ENCODE peak calls at places on chromosomes 11 and 22, in seven cellular contexts. Y is HEK293T, A is K562, C is GM12878, O is WTC11, Z is HepG2, Q is HCT116. R is an unnamed sample.

GRCh38 chr22:39090426-39091064 is 6.5 kb upstream of the APOBEC3H start:
- DNase-seq in Y (no peak), A (no peak), C (no peak), O (no peak), Z (no peak), Q (no peak), R (no peak)

GRCh38 chr11:75673977-75674582 is 5.2 kb upstream of the MAP6 start:
- DNase-seq in Y (no peak), A (peak), C (no peak), O (no peak), Z (peak), Q (peak), R (no peak)

GRCh38 chr11:1202776-1203504 is 19.9 kb upstream of the MUC5B start:
- DNase-seq in Y (peak), A (peak), C (no peak), O (peak), Z (peak), Q (peak), R (peak)

GRCh38 chr11:125224391-125225015 is 60.0 kb downstream of the PKNOX2 start:
- DNase-seq in Y (peak), A (peak), C (no peak), O (peak), Z (peak), Q (peak), R (no peak)

GRCh38 chr11:61768376-61769076 is 16.1 kb downstream of the MYRF start:
- DNase-seq in Y (no peak), A (no peak), C (no peak), O (no peak), Z (no peak), Q (no peak), R (no peak)

GRCh38 chr11:120522021-120522420 is 10.5 kb downstream of the GRIK4 start:
- DNase-seq in Y (no peak), A (no peak), C (no peak), O (no peak), Z (no peak), Q (no peak), R (no peak)

GRCh38 chr11:93198221-93198650 is 445 bp upstream of the SLC36A4 start:
- DNase-seq in Y (no peak), A (no peak), C (peak), O (no peak), Z (no peak), Q (no peak), R (no peak)

GRCh38 chr11:12499071-12499470 is 121.7 kb downstream of the PARVA start:
- DNase-seq in Y (no peak), A (no peak), C (no peak), O (no peak), Z (no peak), Q (no peak), R (peak)

GRCh38 chr22:45688606-45689080 is 17.0 kb downstream of the ATXN10 start:
- DNase-seq in Y (no peak), A (no peak), C (no peak), O (no peak), Z (no peak), Q (peak), R (no peak)

GRCh38 chr11:44578279-44578678 is 12.8 kb downstream of the CD82 start:
- DNase-seq in Y (no peak), A (no peak), C (no peak), O (no peak), Z (no peak), Q (no peak), R (no peak)

GRCh38 chr22:49076300-49077035 is 751.2 kb downstream of the BRD1 start:
- DNase-seq in Y (no peak), A (no peak), C (no peak), O (no peak), Z (no peak), Q (no peak), R (no peak)

GRCh38 chr11:134145715-134146114 is 76.8 kb downstream of the JAM3 start:
- DNase-seq in Y (no peak), A (no peak), C (no peak), O (no peak), Z (no peak), Q (no peak), R (no peak)

GRCh38 chr22:28629420-28630184 is 50.0 kb downstream of the TTC28 start:
- DNase-seq in Y (peak), A (no peak), C (no peak), O (no peak), Z (peak), Q (peak), R (no peak)

GRCh38 chr11:19683141-19683805 is 29.4 kb upstream of the NAV2 start:
- DNase-seq in Y (no peak), A (no peak), C (no peak), O (no peak), Z (no peak), Q (no peak), R (no peak)

GRCh38 chr11:2792376-2793250 is 92.8 kb upstream of the KCNQ1OT1 start:
- DNase-seq in Y (no peak), A (no peak), C (no peak), O (peak), Z (no peak), Q (no peak), R (peak)

GRCh38 chr11:45148276-45148675 is 1.8 kb downstream of the PRDM11 start:
- DNase-seq in Y (no peak), A (no peak), C (no peak), O (no peak), Z (no peak), Q (no peak), R (peak)

GRCh38 chr22:20912494-20912893 is 4.7 kb upstream of the CRKL start:
- DNase-seq in Y (no peak), A (no peak), C (no peak), O (no peak), Z (no peak), Q (no peak), R (no peak)

GRCh38 chr22:20920881-20921203 is 3.6 kb downstream of the CRKL start:
- DNase-seq in Y (no peak), A (no peak), C (no peak), O (no peak), Z (no peak), Q (no peak), R (no peak)

GRCh38 chr22:20919718-20920117 is 2.5 kb downstream of the CRKL start:
- DNase-seq in Y (no peak), A (peak), C (no peak), O (no peak), Z (no peak), Q (no peak), R (no peak)

GRCh38 chr22:20918663-20919220 is 1.5 kb downstream of the CRKL start:
- DNase-seq in Y (peak), A (peak), C (no peak), O (no peak), Z (peak), Q (no peak), R (no peak)

GRCh38 chr22:20916916-20917810 is at the start of gene CRKL:
- DNase-seq in Y (peak), A (peak), C (peak), O (peak), Z (peak), Q (peak), R (peak)
- TF ChIP-seq SP1 in Y (no peak), A (peak), C (peak), O (no peak), Z (no peak), Q (peak), R (peak)

GRCh38 chr11:113338730-113339129 is 24.3 kb downstream of the TTC12 start:
- DNase-seq in Y (no peak), A (no peak), C (no peak), O (peak), Z (no peak), Q (no peak), R (no peak)

GRCh38 chr11:113345978-113346377 is 31.6 kb downstream of the TTC12 start:
- DNase-seq in Y (no peak), A (no peak), C (no peak), O (no peak), Z (no peak), Q (no peak), R (no peak)

GRCh38 chr11:113339909-113340569 is 25.7 kb downstream of the TTC12 start:
- DNase-seq in Y (no peak), A (no peak), C (no peak), O (no peak), Z (no peak), Q (no peak), R (no peak)

GRCh38 chr11:113341388-113342165 is 27.2 kb downstream of the TTC12 start:
- DNase-seq in Y (no peak), A (no peak), C (no peak), O (no peak), Z (no peak), Q (no peak), R (no peak)
- TF ChIP-seq SP1 in Y (no peak), A (no peak), C (no peak), O (no peak), Z (no peak), Q (no peak), R (no peak)

DNA sequence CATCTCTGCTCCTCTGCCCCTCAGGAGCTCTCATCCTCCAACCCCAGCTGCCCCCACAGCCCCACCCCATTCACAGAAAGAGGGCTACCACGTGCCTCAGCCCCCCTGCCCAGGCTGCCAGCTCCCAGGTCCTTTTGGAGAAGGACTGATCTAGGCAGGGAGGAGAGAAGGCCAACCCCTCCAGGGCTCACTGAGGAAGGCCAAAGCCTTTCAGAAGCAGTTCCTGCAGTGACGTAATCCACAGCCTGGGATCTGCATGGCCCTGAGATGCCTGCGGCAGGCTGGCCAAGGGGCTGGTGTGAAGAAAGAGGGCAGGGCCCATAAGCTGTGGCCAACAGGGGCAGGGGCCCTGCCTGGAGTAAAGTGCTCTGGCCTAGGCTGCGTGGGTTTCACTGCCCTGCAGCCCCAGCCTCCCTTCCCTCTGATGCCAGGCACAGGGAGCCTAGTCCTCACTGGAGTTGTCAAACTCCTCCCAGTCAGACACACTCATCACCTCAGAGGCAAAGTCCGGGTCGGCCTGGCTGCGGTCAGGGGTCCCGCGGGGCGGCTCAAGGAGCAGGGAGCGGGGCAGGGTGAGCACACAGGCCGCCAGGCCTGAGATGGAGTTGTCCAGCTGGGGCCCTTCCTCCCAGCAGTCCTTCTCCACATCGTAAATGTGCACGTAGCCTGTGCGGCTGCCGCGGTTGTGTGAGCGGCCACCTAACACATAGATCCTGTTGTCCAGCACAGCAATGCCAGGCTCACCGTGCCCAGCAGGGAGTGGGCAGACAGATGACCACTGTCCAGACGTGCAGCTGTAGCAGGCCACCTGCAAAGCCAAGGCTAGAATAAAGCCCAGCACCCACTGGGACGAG is 4.2 kb upstream of the SCARF2 start:
- DNase-seq in Y (no peak), A (no peak), C (no peak), O (no peak), Z (no peak), Q (no peak), R (no peak)
- TF ChIP-seq SP1 in Y (no peak), A (no peak), C (no peak), O (no peak), Z (no peak), Q (no peak), R (no peak)

GRCh38 chr22:40894417-40894816 is 32.5 kb upstream of the DNAJB7 start:
- DNase-seq in Y (no peak), A (no peak), C (no peak), O (no peak), Z (no peak), Q (no peak), R (no peak)
- TF ChIP-seq SP1 in Y (no peak), A (no peak), C (no peak), O (no peak), Z (no peak), Q (no peak), R (no peak)

DNA sequence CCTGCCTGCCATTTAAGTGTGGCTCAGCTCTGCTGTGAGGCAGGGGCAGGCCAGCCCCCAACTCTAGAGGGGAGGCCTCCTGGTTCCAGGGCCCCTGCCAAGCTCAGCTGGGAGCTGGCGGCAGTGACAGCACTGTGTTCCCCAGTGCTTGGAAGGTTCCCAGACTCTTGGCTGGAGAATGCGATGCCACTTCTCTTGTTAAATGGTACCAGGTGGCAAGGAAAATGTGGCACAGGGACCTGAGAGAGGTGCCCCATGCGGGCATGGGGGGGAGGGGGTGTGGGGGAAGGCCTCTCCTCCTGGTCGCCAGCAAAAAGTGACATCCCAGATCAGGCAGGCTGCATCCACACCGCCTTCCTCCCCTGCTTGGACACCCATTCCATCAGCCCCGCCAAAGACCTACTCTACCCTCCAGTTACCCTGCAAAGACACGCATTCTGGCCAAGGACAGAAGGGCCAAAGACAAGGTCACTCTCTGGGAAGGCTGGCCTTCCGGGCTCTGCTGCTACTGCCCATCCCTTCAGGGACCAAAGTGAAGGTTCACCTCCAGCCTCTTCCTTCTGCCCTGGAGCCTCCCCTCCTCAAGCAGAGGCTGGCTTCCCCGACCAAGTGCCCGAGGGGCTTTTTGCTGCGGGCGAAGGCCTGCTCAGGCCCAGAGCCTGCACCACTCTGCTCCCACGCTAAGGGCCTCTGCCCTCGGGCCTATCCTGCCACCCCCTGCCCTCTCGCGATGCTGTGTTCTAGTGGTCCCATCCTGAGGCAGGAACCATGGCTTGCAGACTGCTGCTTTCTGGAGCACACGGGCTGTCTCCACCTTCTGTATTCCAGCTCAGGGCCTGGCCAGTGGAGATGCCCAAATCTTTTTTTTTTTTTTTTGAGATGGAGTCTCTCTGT is 8.7 kb upstream of the TNFRSF13C start:
- DNase-seq in Y (no peak), A (no peak), C (no peak), O (no peak), Z (no peak), Q (no peak), R (no peak)
- TF ChIP-seq SP1 in Y (no peak), A (no peak), C (no peak), O (no peak), Z (no peak), Q (no peak), R (no peak)

GRCh38 chr22:27494821-27495220 is 306.7 kb downstream of the MN1 start:
- DNase-seq in Y (no peak), A (no peak), C (no peak), O (peak), Z (no peak), Q (no peak), R (no peak)
- TF ChIP-seq SP1 in Y (no peak), A (no peak), C (no peak), O (no peak), Z (no peak), Q (no peak), R (no peak)

R was measured in H1.